ENCODE peak calls at places on chromosomes 13 and 19, in six cellular contexts. K is IMR-90, T is astrocyte, Z is adipocyte, L is neural progenitor cell, C is mesendoderm. D is an unnamed sample.

GRCh38 chr13:108272333-108272732 is 2.8 kb downstream of the TNFSF13B start:
- DNase-seq in Z (peak; percentile 25), T (no peak), K (peak; percentile 31), L (no peak), C (no peak), D (peak; percentile 24)

GRCh38 chr13:95087746-95088305 is 213.4 kb downstream of the ABCC4 start:
- DNase-seq in C (no peak), T (peak; percentile 76), L (no peak), K (peak; percentile 63), Z (peak; percentile 15), D (peak; percentile 37)

GRCh38 chr13:98664047-98664446 is 87.1 kb upstream of the STK24 start:
- DNase-seq in C (peak; percentile 24), K (peak; percentile 85), L (no peak), T (peak; percentile 93), Z (peak; percentile 61), D (peak; percentile 9)

GRCh38 chr13:84050551-84050950 is 168.3 kb upstream of the SLITRK1 start:
- DNase-seq in C (peak; percentile 6), T (peak; percentile 77), Z (peak; percentile 22), K (no peak), L (no peak), D (no peak)

GRCh38 chr19:38792250-38793111 is 3.5 kb downstream of the LGALS7B start:
- DNase-seq in Z (peak; percentile 4), L (no peak), K (no peak), C (peak; percentile 21), T (no peak), D (no peak)

GRCh38 chr13:53324656-53325055 is 296.0 kb downstream of the OLFM4 start:
- DNase-seq in Z (no peak), C (no peak), T (no peak), L (no peak), K (no peak), D (no peak)

GRCh38 chr13:99151516-99151915 is 49.1 kb upstream of the UBAC2 start:
- DNase-seq in T (peak; percentile 76), L (no peak), C (no peak), Z (peak; percentile 41), K (peak; percentile 41), D (peak; percentile 35)

GRCh38 chr19:12838182-12838890 is at the start of gene MAST1:
- DNase-seq in L (peak; percentile 91), Z (peak; percentile 63), C (peak; percentile 66), K (no peak), T (no peak), D (no peak)

GRCh38 chr13:50421457-50422130 is 406.4 kb downstream of the KCNRG start:
- DNase-seq in C (no peak), L (no peak), T (peak; percentile 63), Z (no peak), K (peak; percentile 38), D (peak; percentile 71)

GRCh38 chr19:7507884-7508283 is 8.0 kb upstream of the ZNF358 start:
- DNase-seq in C (peak; percentile 85), T (peak; percentile 65), Z (peak; percentile 76), K (peak; percentile 80), L (peak; percentile 73), D (peak; percentile 85)

GRCh38 chr19:575527-576506 is 3.4 kb downstream of the BSG start:
- DNase-seq in T (peak; percentile 44), K (peak; percentile 37), C (no peak), L (no peak), Z (peak; percentile 54), D (peak; percentile 52)

GRCh38 chr19:34676697-34677385 is at the start of gene SCGB2B2:
- DNase-seq in T (no peak), L (no peak), K (no peak), C (no peak), Z (no peak), D (no peak)

GRCh38 chr13:50403311-50403710 is 388.1 kb downstream of the KCNRG start:
- DNase-seq in T (no peak), K (peak; percentile 53), C (no peak), Z (no peak), L (no peak), D (no peak)

GRCh38 chr13:20181180-20181579 is 11.6 kb downstream of the GJB2 start:
- DNase-seq in L (no peak), C (no peak), T (no peak), Z (no peak), K (no peak), D (no peak)

GRCh38 chr13:48838193-48839000 is 137.3 kb upstream of the FNDC3A start:
- DNase-seq in T (no peak), L (no peak), K (peak; percentile 82), Z (peak; percentile 17), C (peak; percentile 65), D (no peak)

DNA sequence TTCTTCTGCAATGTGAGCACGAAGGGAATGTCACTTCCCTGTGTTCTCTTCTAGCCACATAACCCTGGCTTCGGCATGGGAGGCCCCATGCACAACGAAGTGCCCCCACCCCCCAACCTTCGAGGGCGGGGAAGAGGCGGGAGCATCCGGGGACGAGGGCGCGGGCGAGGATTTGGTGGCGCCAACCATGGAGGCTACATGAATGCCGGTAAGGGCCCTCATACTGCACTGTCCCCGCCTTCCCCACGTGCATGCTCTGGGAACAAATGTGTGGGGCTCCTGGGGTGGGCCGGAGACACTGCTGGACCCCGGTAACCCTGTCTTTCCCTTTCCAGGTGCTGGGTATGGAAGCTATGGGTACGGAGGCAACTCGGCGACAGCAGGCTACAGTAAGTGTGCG is 17.7 kb upstream of the QTRT1 start:
- DNase-seq in T (no peak), Z (no peak), K (no peak), C (no peak), L (no peak), D (no peak)
- H3K9ac ChIP-seq in T (no peak overlapping the region), Z (no peak overlapping the region), K (no peak overlapping the region), C (no peak overlapping the region), L (no peak overlapping the region), D (no peak overlapping the region)

GRCh38 chr13:45506811-45507210 is 42.1 kb downstream of the COG3 start:
- DNase-seq in T (no peak), K (no peak), C (no peak), L (no peak), Z (no peak), D (no peak)

GRCh38 chr13:45511310-45512147 is 46.8 kb downstream of the COG3 start:
- DNase-seq in C (peak; percentile 85), Z (peak; percentile 89), L (peak; percentile 80), T (peak; percentile 34), K (peak; percentile 83), D (peak; percentile 64)

GRCh38 chr13:45512148-45512498 is 47.4 kb downstream of the COG3 start:
- DNase-seq in T (peak; percentile 24), Z (no peak), K (peak; percentile 50), C (no peak), L (no peak), D (no peak)

GRCh38 chr13:45510671-45511070 is 45.9 kb downstream of the COG3 start:
- DNase-seq in K (no peak), Z (no peak), T (no peak), C (peak; percentile 70), L (peak; percentile 75), D (no peak)
- H3K9ac ChIP-seq in K (no peak overlapping the region), Z (no peak overlapping the region), T (no peak overlapping the region), C (no peak overlapping the region), L (no peak overlapping the region), D (no peak overlapping the region)

GRCh38 chr19:49443366-49444099 is 2.2 kb upstream of the SLC17A7 start:
- DNase-seq in K (peak; percentile 92), Z (peak; percentile 97), T (peak; percentile 87), L (peak; percentile 99), C (peak; percentile 98), D (peak; percentile 94)
- H3K9ac ChIP-seq in K (peak overlapping the region; percentile 45), Z (peak overlapping the region; percentile 84), T (peak overlapping the region; percentile 79), L (no peak overlapping the region), C (peak overlapping the region; percentile 92), D (peak overlapping the region; percentile 44)

DNA sequence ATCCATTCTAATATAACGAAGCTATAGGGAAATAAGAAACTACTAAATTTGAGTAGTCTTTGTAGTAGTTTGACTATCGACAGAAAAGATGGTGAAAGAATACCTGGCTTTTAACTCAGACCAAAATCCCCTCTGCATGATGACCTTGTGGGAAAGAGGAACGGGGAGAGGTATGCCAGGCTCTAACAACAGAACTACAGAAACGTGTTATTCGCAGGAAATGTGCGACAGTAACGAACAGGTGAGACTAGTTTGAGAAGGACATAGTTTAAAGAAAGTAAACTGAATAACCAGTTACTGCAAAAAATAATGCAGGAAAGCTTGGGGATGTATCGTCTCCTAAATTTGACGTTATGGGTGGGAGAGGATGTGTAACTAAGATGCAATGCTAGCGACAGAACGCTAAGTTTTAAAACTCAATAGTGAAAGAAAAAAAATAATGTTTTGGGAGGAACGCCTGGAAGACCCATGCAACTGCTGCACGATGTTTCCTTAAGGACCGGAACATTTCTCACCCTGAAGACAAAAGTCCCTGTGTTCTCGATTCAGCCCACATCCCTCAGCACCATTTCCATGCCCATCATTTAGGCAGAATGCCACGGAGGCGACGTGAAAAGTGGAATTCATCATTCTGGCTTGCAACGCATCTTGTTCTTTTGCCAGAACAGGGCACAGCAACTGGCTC is 1.6 kb upstream of the RAP2A start:
- DNase-seq in C (no peak), Z (no peak), K (no peak), T (no peak), L (no peak), D (no peak)
- H3K9ac ChIP-seq in C (peak overlapping the region; percentile 91), Z (peak overlapping the region; percentile 87), K (peak overlapping the region; percentile 81), T (peak overlapping the region; percentile 86), L (peak overlapping the region; percentile 21), D (peak overlapping the region; percentile 72)

D was measured in fibroblast of lung.